ENCODE peak calls at places on chromosomes 6 and 20, in four cellular contexts. One of them, this sample, is unnamed.

GRCh38 chr6:835476-836160 is 142.7 kb upstream of the EXOC2 start:
- DNase-seq in HEK293T: no peak
- DNase-seq in HepG2: no peak
- DNase-seq in H1: no peak
- DNase-seq in this sample: no peak

GRCh38 chr20:58545565-58546195 is 30.5 kb upstream of the APCDD1L start:
- DNase-seq in HepG2: no peak
- DNase-seq in H1: no peak
- DNase-seq in HEK293T: no peak
- DNase-seq in this sample: peak

GRCh38 chr6:10481101-10481500 is 40.0 kb upstream of the GCNT2 start:
- DNase-seq in HEK293T: no peak
- DNase-seq in H1: no peak
- DNase-seq in HepG2: no peak
- DNase-seq in this sample: no peak

GRCh38 chr6:99024089-99024488 is 76.3 kb upstream of the FBXL4 start:
- DNase-seq in HepG2: no peak
- DNase-seq in HEK293T: no peak
- DNase-seq in H1: no peak
- DNase-seq in this sample: no peak

GRCh38 chr6:14381225-14381887 is 263.8 kb downstream of the CD83 start:
- DNase-seq in HEK293T: no peak
- DNase-seq in HepG2: no peak
- DNase-seq in H1: no peak
- DNase-seq in this sample: no peak

GRCh38 chr6:80425089-80425823 is 318.8 kb downstream of the BCKDHB start:
- DNase-seq in HepG2: no peak
- DNase-seq in HEK293T: no peak
- DNase-seq in H1: no peak
- DNase-seq in this sample: no peak

GRCh38 chr20:34708621-34709043 is 4.5 kb downstream of the TP53INP2 start:
- DNase-seq in HEK293T: peak
- DNase-seq in H1: no peak
- DNase-seq in HepG2: no peak
- DNase-seq in this sample: peak

GRCh38 chr6:133584903-133585302 is 304.0 kb upstream of the TCF21 start:
- DNase-seq in HepG2: no peak
- DNase-seq in H1: no peak
- DNase-seq in HEK293T: no peak
- DNase-seq in this sample: no peak

GRCh38 chr6:122426597-122426996 is 27.1 kb downstream of the HSF2 start:
- DNase-seq in HepG2: no peak
- DNase-seq in H1: no peak
- DNase-seq in HEK293T: no peak
- DNase-seq in this sample: no peak

GRCh38 chr20:688809-689208 is 13.2 kb upstream of the SCRT2 start:
- DNase-seq in H1: no peak
- DNase-seq in HepG2: peak
- DNase-seq in HEK293T: peak
- DNase-seq in this sample: no peak

GRCh38 chr6:52065621-52066020 is 21.8 kb downstream of the PKHD1 start:
- DNase-seq in HEK293T: no peak
- DNase-seq in H1: no peak
- DNase-seq in HepG2: peak
- DNase-seq in this sample: no peak

GRCh38 chr6:105468850-105469249 is 66.0 kb upstream of the PREP start:
- DNase-seq in HEK293T: no peak
- DNase-seq in H1: no peak
- DNase-seq in HepG2: no peak
- DNase-seq in this sample: no peak

GRCh38 chr6:67683960-67684359 is 951.1 kb upstream of the ADGRB3 start:
- DNase-seq in HepG2: no peak
- DNase-seq in HEK293T: no peak
- DNase-seq in H1: no peak
- DNase-seq in this sample: no peak

GRCh38 chr6:4185419-4185818 is 50.0 kb upstream of the ECI2 start:
- DNase-seq in HEK293T: no peak
- DNase-seq in H1: no peak
- DNase-seq in HepG2: no peak
- DNase-seq in this sample: no peak

GRCh38 chr6:28322661-28323060 is 13.3 kb downstream of the ZSCAN31 start:
- DNase-seq in H1: no peak
- DNase-seq in HepG2: peak
- DNase-seq in HEK293T: no peak
- DNase-seq in this sample: no peak

GRCh38 chr20:49361872-49362663 is 84.2 kb upstream of the ZNFX1 start:
- DNase-seq in HepG2: no peak
- DNase-seq in HEK293T: no peak
- DNase-seq in H1: no peak
- DNase-seq in this sample: no peak

GRCh38 chr6:18148304-18149025 is 6.4 kb downstream of the TPMT start:
- DNase-seq in HEK293T: no peak
- DNase-seq in H1: no peak
- DNase-seq in HepG2: no peak
- DNase-seq in this sample: no peak

GRCh38 chr6:136604928-136605485 is 54.8 kb upstream of the MAP7 start:
- DNase-seq in HepG2: no peak
- DNase-seq in HEK293T: no peak
- DNase-seq in H1: no peak
- DNase-seq in this sample: no peak

GRCh38 chr20:45070932-45071632 is 29.8 kb downstream of the KCNS1 start:
- DNase-seq in H1: no peak
- DNase-seq in HepG2: no peak
- DNase-seq in HEK293T: peak
- DNase-seq in this sample: no peak
- TF ChIP-seq SUZ12 in H1: no peak
- TF ChIP-seq SUZ12 in HepG2: no peak
- TF ChIP-seq SUZ12 in HEK293T: no peak
- TF ChIP-seq SUZ12 in this sample: no peak

DNA sequence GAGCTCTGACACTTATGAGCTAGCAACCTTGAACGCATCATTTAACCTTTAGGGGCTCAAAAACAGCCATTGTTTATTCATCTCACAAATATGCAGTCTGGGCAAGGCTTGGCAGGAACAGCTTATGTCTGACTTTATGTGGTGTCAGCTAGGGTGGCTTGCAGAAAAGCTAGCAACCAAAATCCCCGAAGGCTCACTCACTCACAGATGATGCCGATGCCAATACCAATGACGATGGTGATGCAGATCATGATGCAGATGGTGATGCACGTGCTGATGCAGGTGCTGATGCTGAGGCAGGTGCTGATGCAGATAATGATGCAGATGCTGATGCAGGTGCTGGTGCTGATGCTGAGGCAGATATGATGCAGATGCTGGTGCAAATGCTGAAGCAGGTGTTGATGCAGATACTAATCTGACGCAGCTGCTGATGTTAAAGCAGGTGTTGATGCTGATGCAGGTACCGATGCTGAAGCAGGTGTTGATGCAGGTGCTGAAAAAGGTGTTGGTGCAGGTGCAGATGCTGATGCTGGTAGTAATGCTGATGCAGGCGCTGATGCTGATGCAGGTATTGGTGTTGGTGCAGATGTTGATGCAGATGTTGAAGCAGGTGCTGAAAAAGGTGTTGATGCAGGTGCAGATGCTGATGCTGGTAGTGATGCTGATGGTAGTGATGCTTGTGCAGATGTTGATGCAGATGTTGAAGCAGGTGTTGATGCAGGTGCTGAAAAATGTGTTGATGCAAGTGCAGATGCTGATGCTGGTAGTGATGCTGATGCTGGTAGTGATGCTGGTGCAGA is 195.6 kb downstream of the NFATC2 start:
- DNase-seq in HEK293T: no peak
- DNase-seq in HepG2: no peak
- DNase-seq in H1: no peak
- DNase-seq in this sample: no peak
- TF ChIP-seq SUZ12 in HEK293T: no peak
- TF ChIP-seq SUZ12 in HepG2: no peak
- TF ChIP-seq SUZ12 in H1: no peak
- TF ChIP-seq SUZ12 in this sample: no peak

GRCh38 chr20:46240065-46240464 is 68.2 kb downstream of the CDH22 start:
- DNase-seq in HEK293T: no peak
- DNase-seq in HepG2: no peak
- DNase-seq in H1: no peak
- DNase-seq in this sample: no peak

GRCh38 chr20:46235086-46235485 is 73.2 kb downstream of the CDH22 start:
- DNase-seq in HepG2: no peak
- DNase-seq in H1: no peak
- DNase-seq in HEK293T: no peak
- DNase-seq in this sample: no peak

GRCh38 chr20:46240881-46241280 is 67.4 kb downstream of the CDH22 start:
- DNase-seq in H1: no peak
- DNase-seq in HEK293T: no peak
- DNase-seq in HepG2: no peak
- DNase-seq in this sample: no peak

GRCh38 chr20:46237736-46238135 is 70.6 kb downstream of the CDH22 start:
- DNase-seq in H1: no peak
- DNase-seq in HepG2: no peak
- DNase-seq in HEK293T: no peak
- DNase-seq in this sample: no peak

GRCh38 chr20:46237221-46237620 is 71.1 kb downstream of the CDH22 start:
- DNase-seq in H1: no peak
- DNase-seq in HepG2: no peak
- DNase-seq in HEK293T: no peak
- DNase-seq in this sample: no peak
- TF ChIP-seq SUZ12 in H1: no peak
- TF ChIP-seq SUZ12 in HepG2: no peak
- TF ChIP-seq SUZ12 in HEK293T: no peak
- TF ChIP-seq SUZ12 in this sample: no peak

DNA sequence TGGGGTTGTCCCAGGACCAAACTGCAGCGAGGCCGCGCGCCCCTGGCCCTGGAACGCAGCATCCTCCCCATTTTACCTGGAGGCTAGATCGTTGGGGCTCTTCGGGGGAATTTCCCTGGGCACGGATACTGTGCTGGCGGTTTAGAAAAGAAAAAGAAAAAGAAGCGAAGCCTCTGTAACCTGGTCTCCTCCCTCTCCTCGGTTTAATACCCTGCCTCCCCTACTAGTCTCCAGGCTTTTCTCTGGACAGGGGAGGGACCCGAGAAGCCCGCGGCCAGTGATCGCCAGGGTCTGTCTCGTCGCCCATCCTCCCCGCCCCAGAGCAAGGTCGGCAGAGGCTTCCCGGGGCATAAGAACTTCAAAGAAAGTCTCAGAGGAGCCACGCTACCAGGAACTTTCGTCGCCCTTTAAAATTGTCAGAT is 6.1 kb upstream of the LAMP5 start:
- DNase-seq in HEK293T: no peak
- DNase-seq in H1: no peak
- DNase-seq in HepG2: no peak
- DNase-seq in this sample: no peak
- TF ChIP-seq SUZ12 in HEK293T: no peak
- TF ChIP-seq SUZ12 in H1: no peak
- TF ChIP-seq SUZ12 in HepG2: no peak
- TF ChIP-seq SUZ12 in this sample: peak

GRCh38 chr6:11974089-11974488 is 38.0 kb upstream of the HIVEP1 start:
- DNase-seq in H1: no peak
- DNase-seq in HepG2: no peak
- DNase-seq in HEK293T: no peak
- DNase-seq in this sample: no peak
- TF ChIP-seq SUZ12 in H1: no peak
- TF ChIP-seq SUZ12 in HepG2: no peak
- TF ChIP-seq SUZ12 in HEK293T: no peak
- TF ChIP-seq SUZ12 in this sample: no peak

GRCh38 chr6:158087519-158087867 is 80.6 kb downstream of the SERAC1 start:
- DNase-seq in HepG2: no peak
- DNase-seq in H1: no peak
- DNase-seq in HEK293T: no peak
- DNase-seq in this sample: no peak
- TF ChIP-seq SUZ12 in HepG2: no peak
- TF ChIP-seq SUZ12 in H1: no peak
- TF ChIP-seq SUZ12 in HEK293T: no peak
- TF ChIP-seq SUZ12 in this sample: no peak

GRCh38 chr20:62846528-62846890 is 15.1 kb downstream of the TCFL5 start:
- DNase-seq in HepG2: no peak
- DNase-seq in HEK293T: no peak
- DNase-seq in H1: no peak
- DNase-seq in this sample: no peak

GRCh38 chr20:62843656-62844055 is 18.0 kb downstream of the TCFL5 start:
- DNase-seq in HEK293T: no peak
- DNase-seq in HepG2: no peak
- DNase-seq in H1: no peak
- DNase-seq in this sample: no peak

GRCh38 chr20:62844182-62844581 is 17.4 kb downstream of the TCFL5 start:
- DNase-seq in HepG2: no peak
- DNase-seq in HEK293T: no peak
- DNase-seq in H1: no peak
- DNase-seq in this sample: no peak

GRCh38 chr20:62845416-62845815 is 16.2 kb downstream of the TCFL5 start:
- DNase-seq in H1: no peak
- DNase-seq in HEK293T: no peak
- DNase-seq in HepG2: no peak
- DNase-seq in this sample: no peak

DNA sequence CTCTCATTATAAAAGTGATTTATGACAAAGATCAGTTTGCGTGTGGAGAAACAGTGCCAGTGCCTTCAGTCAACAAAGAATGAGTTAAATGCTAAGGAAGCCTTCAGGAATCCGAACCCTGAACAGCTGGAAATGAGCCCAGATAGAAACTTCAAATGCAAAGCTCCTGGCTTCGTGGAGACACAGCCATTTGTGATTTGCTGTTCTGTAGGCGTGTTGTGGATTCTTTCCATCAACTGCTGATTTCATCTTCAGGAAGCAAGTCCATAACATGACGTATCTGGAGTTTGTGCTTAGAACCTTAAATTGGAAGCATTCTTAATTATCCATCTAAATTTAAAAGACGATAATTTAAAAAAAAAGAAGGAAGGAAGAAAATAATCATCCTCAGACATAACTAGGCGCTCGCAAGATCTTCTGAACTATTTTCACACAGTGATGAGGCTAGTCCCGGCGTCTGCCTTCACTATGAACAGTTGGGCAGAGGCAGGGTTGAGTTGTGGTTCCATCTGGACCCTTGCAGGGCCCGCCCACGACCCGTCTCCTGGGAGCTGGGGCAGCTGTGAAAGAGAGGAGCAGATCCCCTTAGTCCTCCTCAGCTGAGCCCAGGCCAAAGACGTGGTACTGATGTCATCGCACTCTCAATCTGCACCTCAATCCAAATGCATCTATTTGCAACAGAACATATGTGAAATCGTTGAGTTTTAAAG is 15.6 kb downstream of the TCFL5 start:
- DNase-seq in HEK293T: no peak
- DNase-seq in HepG2: no peak
- DNase-seq in H1: no peak
- DNase-seq in this sample: no peak
- TF ChIP-seq SUZ12 in HEK293T: no peak
- TF ChIP-seq SUZ12 in HepG2: no peak
- TF ChIP-seq SUZ12 in H1: no peak
- TF ChIP-seq SUZ12 in this sample: no peak

GRCh38 chr6:16464045-16464444 is 225.7 kb downstream of the GMPR start:
- DNase-seq in HepG2: no peak
- DNase-seq in HEK293T: no peak
- DNase-seq in H1: no peak
- DNase-seq in this sample: no peak
- TF ChIP-seq SUZ12 in HepG2: no peak
- TF ChIP-seq SUZ12 in HEK293T: no peak
- TF ChIP-seq SUZ12 in H1: no peak
- TF ChIP-seq SUZ12 in this sample: no peak

This sample was measured in NT2/D1.